ENCODE peak calls at places on chromosomes 3 and 15, in seven cellular contexts. N is activated T-cell treated with anti-CD3 and anti-CD28 coated beads for 4 hours; Q is iPS DF 6.9; V is SHP77; L is breast epithelium; F is naive B cell; J is stimulated activated CD8-positive, alpha-beta memory T cell treated with anti-CD3 and anti-CD28 coated beads, Interleukin-2, amount 100 ng/mL, for 48 hours. R is an unnamed sample.

GRCh38 chr3:187739125-187739560 is 6.1 kb downstream of the BCL6 start:
- DNase-seq in L (no peak), V (no peak), N (no peak), F (no peak), J (no peak), Q (no peak), R (no peak)

GRCh38 chr3:145133281-145133680 is 1027.7 kb downstream of the PLOD2 start:
- DNase-seq in V (no peak), N (no peak), F (no peak), Q (no peak), L (no peak), J (no peak), R (no peak)

GRCh38 chr3:111915905-111916304 is 56.8 kb downstream of the PHLDB2 start:
- DNase-seq in Q (no peak), N (no peak), F (no peak), J (no peak), V (no peak), L (no peak), R (no peak)

GRCh38 chr3:60856299-60857046 is 394.8 kb downstream of the FHIT start:
- DNase-seq in N (no peak), J (no peak), L (no peak), V (no peak), Q (no peak), F (no peak), R (no peak)

GRCh38 chr3:14780927-14781507 is 37.7 kb upstream of the FGD5 start:
- DNase-seq in J (peak; percentile 19), V (peak; percentile 64), Q (peak; percentile 55), N (no peak), F (no peak), L (no peak), R (peak; percentile 3)

GRCh38 chr15:68447209-68447608 is 15.2 kb upstream of the ITGA11 start:
- DNase-seq in F (no peak), J (no peak), V (no peak), L (no peak), Q (no peak), N (no peak), R (no peak)

GRCh38 chr3:129555616-129556357 is 12.8 kb downstream of the H1-8 start:
- DNase-seq in V (no peak), F (no peak), J (no peak), L (no peak), N (no peak), Q (no peak), R (no peak)

GRCh38 chr3:29274667-29275066 is 6.2 kb upstream of the RBMS3 start:
- DNase-seq in L (no peak), J (no peak), N (no peak), V (no peak), F (no peak), Q (no peak), R (no peak)

GRCh38 chr3:72630614-72631344 is 217.5 kb downstream of the SHQ1 start:
- DNase-seq in J (no peak), F (no peak), L (no peak), V (peak; percentile 21), Q (no peak), N (no peak), R (no peak)

GRCh38 chr3:184712579-184713355 is 903 bp upstream of the MAGEF1 start:
- DNase-seq in J (no peak), F (peak; percentile 12), Q (no peak), V (no peak), L (no peak), N (no peak), R (no peak)

GRCh38 chr3:66803206-66803605 is 194.9 kb upstream of the KBTBD8 start:
- DNase-seq in F (no peak), L (no peak), V (no peak), J (no peak), Q (no peak), N (no peak), R (no peak)

GRCh38 chr3:141126661-141127343 is 75.7 kb downstream of the SPSB4 start:
- DNase-seq in F (no peak), V (no peak), J (no peak), Q (no peak), L (no peak), N (no peak), R (no peak)

GRCh38 chr3:143885803-143886427 is 37.6 kb upstream of the SLC9A9 start:
- DNase-seq in L (no peak), Q (peak; percentile 25), J (no peak), N (no peak), F (peak; percentile 42), V (peak; percentile 24), R (no peak)

GRCh38 chr3:57791245-57791644 is 35.1 kb downstream of the SLMAP start:
- DNase-seq in J (no peak), F (no peak), N (no peak), L (no peak), V (no peak), Q (no peak), R (no peak)

GRCh38 chr3:152968388-152969024 is 133.6 kb downstream of the P2RY1 start:
- DNase-seq in N (no peak), J (no peak), Q (no peak), F (no peak), L (no peak), V (no peak), R (no peak)

GRCh38 chr3:48661501-48662139 is 1.1 kb downstream of the CELSR3 start:
- DNase-seq in J (peak; percentile 65), V (no peak), L (peak; percentile 75), N (peak; percentile 64), Q (no peak), F (peak; percentile 68), R (no peak)

GRCh38 chr3:126128504-126129407 is 44.8 kb upstream of the SLC41A3 start:
- DNase-seq in L (peak; percentile 35), V (no peak), F (no peak), Q (no peak), N (no peak), J (no peak), R (no peak)

GRCh38 chr3:114645392-114645791 is 351.6 kb downstream of the TIGIT start:
- DNase-seq in Q (no peak), L (no peak), F (no peak), N (no peak), V (no peak), J (no peak), R (no peak)

GRCh38 chr3:43259626-43260025 is 26.7 kb upstream of the SNRK start:
- DNase-seq in J (no peak), V (no peak), F (no peak), Q (no peak), L (no peak), N (no peak), R (no peak)

GRCh38 chr15:38226867-38227266 is 25.8 kb upstream of the SPRED1 start:
- DNase-seq in Q (no peak), L (no peak), V (peak; percentile 67), J (no peak), N (no peak), F (no peak), R (peak; percentile 30)

GRCh38 chr15:89444241-89444797 is 52.1 kb downstream of the RHCG start:
- DNase-seq in F (no peak), L (no peak), Q (no peak), N (no peak), J (no peak), V (no peak), R (no peak)

GRCh38 chr3:27590437-27591320 is 106.5 kb upstream of the SLC4A7 start:
- DNase-seq in Q (no peak), L (no peak), N (no peak), J (no peak), F (no peak), V (no peak), R (no peak)

GRCh38 chr3:119494597-119494996 is 3.8 kb upstream of the TIMMDC1 start:
- DNase-seq in V (no peak), J (no peak), F (no peak), N (no peak), Q (no peak), L (no peak), R (no peak)

GRCh38 chr3:45790611-45791010 is 5.7 kb downstream of the SLC6A20 start:
- DNase-seq in V (no peak), L (no peak), Q (no peak), F (no peak), N (no peak), J (no peak), R (no peak)

GRCh38 chr3:66763294-66763693 is 234.8 kb upstream of the KBTBD8 start:
- DNase-seq in J (no peak), Q (no peak), V (no peak), N (no peak), F (no peak), L (peak; percentile 84), R (peak; percentile 69)

R was measured in AG04450.